ENCODE peak calls at places on chromosomes 2 and 18, in five cellular contexts. X is endothelial cell, U is H9, L is psoas muscle, H is progenitor cell of endocrine pancreas. B is an unnamed sample.

GRCh38 chr2:119204525-119204924 is 19.1 kb upstream of the STEAP3 start:
- DNase-seq in L (no peak), H (no peak), U (no peak), X (no peak), B (no peak)

GRCh38 chr2:158346041-158346440 is 110.5 kb downstream of the CCDC148 start:
- DNase-seq in L (no peak), H (no peak), X (no peak), U (no peak), B (no peak)

GRCh38 chr18:46324556-46324955 is 220.4 kb downstream of the HAUS1 start:
- DNase-seq in L (no peak), U (no peak), X (no peak), H (no peak), B (no peak)

GRCh38 chr2:54500404-54501147 is 44.4 kb downstream of the SPTBN1 start:
- DNase-seq in H (no peak), X (no peak), U (no peak), L (peak; percentile 36), B (no peak)

GRCh38 chr2:46345775-46346174 is 48.6 kb downstream of the EPAS1 start:
- DNase-seq in L (no peak), X (no peak), H (no peak), U (no peak), B (no peak)

GRCh38 chr2:171281116-171281515 is 120.4 kb upstream of the TLK1 start:
- DNase-seq in U (no peak), H (no peak), X (no peak), L (no peak), B (no peak)

GRCh38 chr2:9573013-9573708 is 17.5 kb upstream of the ADAM17 start:
- DNase-seq in L (no peak), X (no peak), H (no peak), U (no peak), B (no peak)

GRCh38 chr2:26880910-26881435 is 33.0 kb downstream of the DPYSL5 start:
- DNase-seq in U (no peak), X (no peak), L (no peak), H (no peak), B (no peak)

GRCh38 chr2:39546937-39547336 is 109.9 kb upstream of the MAP4K3 start:
- DNase-seq in X (no peak), U (no peak), L (no peak), H (no peak), B (no peak)

GRCh38 chr2:98552499-98553179 is 55.7 kb downstream of the COA5 start:
- DNase-seq in H (no peak), U (no peak), L (no peak), X (no peak), B (no peak)

GRCh38 chr2:151638188-151638933 is 95.9 kb downstream of the NEB start:
- DNase-seq in H (no peak), U (no peak), X (no peak), L (no peak), B (no peak)

GRCh38 chr2:210663574-210663973 is 107.2 kb downstream of the CPS1 start:
- DNase-seq in H (no peak), U (no peak), L (no peak), X (peak; percentile 22), B (no peak)

GRCh38 chr2:64675860-64676259 is 22.1 kb upstream of the SERTAD2 start:
- DNase-seq in X (no peak), H (no peak), U (no peak), L (no peak), B (no peak)

GRCh38 chr2:214830794-214831346 is 21.4 kb upstream of the BARD1 start:
- DNase-seq in U (peak; percentile 38), X (no peak), H (no peak), L (no peak), B (no peak)

GRCh38 chr2:204542967-204543608 is 2.2 kb upstream of the PARD3B start:
- DNase-seq in U (no peak), H (no peak), L (no peak), X (no peak), B (no peak)

GRCh38 chr18:3816601-3817363 is 366.8 kb downstream of the TGIF1 start:
- DNase-seq in U (no peak), L (no peak), H (no peak), X (no peak), B (no peak)

GRCh38 chr2:88626171-88627054 is 851 bp downstream of the EIF2AK3 start:
- DNase-seq in U (peak; percentile 45), X (peak; percentile 44), L (peak; percentile 48), H (peak; percentile 44), B (peak; percentile 12)

GRCh38 chr2:239688840-239689239 is 288.0 kb upstream of the HDAC4 start:
- DNase-seq in H (no peak), L (no peak), U (no peak), X (no peak), B (no peak)

GRCh38 chr2:95062247-95062646 is 36.7 kb downstream of the MAL start:
- DNase-seq in L (no peak), U (no peak), H (no peak), X (no peak), B (no peak)

GRCh38 chr2:47767880-47768609 is 14.9 kb upstream of the MSH6 start:
- DNase-seq in L (peak; percentile 57), X (peak; percentile 90), H (peak; percentile 78), U (peak; percentile 90), B (peak; percentile 86)

GRCh38 chr2:219661955-219662395 is 34.5 kb downstream of the SLC4A3 start:
- DNase-seq in L (no peak), U (peak; percentile 26), X (no peak), H (no peak), B (no peak)

GRCh38 chr2:69594341-69594740 is 49.2 kb downstream of the AAK1 start:
- DNase-seq in X (no peak), H (no peak), L (no peak), U (no peak), B (no peak)

GRCh38 chr18:77131652-77132368 is 773 bp downstream of the MBP start:
- DNase-seq in H (peak; percentile 60), X (peak; percentile 39), L (peak; percentile 67), U (no peak), B (peak; percentile 11)

GRCh38 chr2:162824319-162824718 is 14.2 kb downstream of the KCNH7 start:
- DNase-seq in H (no peak), X (no peak), L (no peak), U (no peak), B (no peak)

GRCh38 chr2:159362094-159362493 is 75.6 kb upstream of the WDSUB1 start:
- DNase-seq in L (no peak), X (no peak), H (no peak), U (no peak), B (no peak)

GRCh38 chr2:151071382-151071781 is 190.3 kb downstream of the RBM43 start:
- DNase-seq in X (peak; percentile 14), U (peak; percentile 53), L (no peak), H (no peak), B (no peak)

GRCh38 chr2:65431417-65432226 is 777 bp downstream of the SPRED2 start:
- DNase-seq in L (peak; percentile 48), H (peak; percentile 28), X (peak; percentile 36), U (peak; percentile 50), B (peak; percentile 45)

GRCh38 chr2:200787351-200788128 is 24.2 kb upstream of the BZW1 start:
- DNase-seq in U (no peak), H (no peak), L (no peak), X (no peak), B (no peak)

GRCh38 chr18:55430026-55430425 is 158.0 kb downstream of the TCF4 start:
- DNase-seq in H (no peak), X (no peak), L (no peak), U (no peak), B (no peak)

GRCh38 chr2:23844905-23845304 is 82.0 kb downstream of the ATAD2B start:
- DNase-seq in U (no peak), H (no peak), X (no peak), L (no peak), B (no peak)

GRCh38 chr2:75042823-75043222 is 84.4 kb downstream of the POLE4 start:
- DNase-seq in L (no peak), U (no peak), H (no peak), X (no peak), B (no peak)

GRCh38 chr2:47048801-47049480 is 106.2 kb downstream of the STPG4 start:
- DNase-seq in X (no peak), H (no peak), L (no peak), U (no peak), B (no peak)

GRCh38 chr18:60413944-60414547 is 41.5 kb upstream of the MC4R start:
- DNase-seq in L (no peak), X (peak; percentile 32), U (peak; percentile 61), H (no peak), B (no peak)

GRCh38 chr18:60411715-60412114 is 39.1 kb upstream of the MC4R start:
- DNase-seq in H (no peak), U (peak; percentile 33), X (peak; percentile 9), L (no peak), B (no peak)
- TF ChIP-seq CTCF in H (peak; percentile 25), U (peak; percentile 55), X (no peak), L (no peak), B (no peak)

GRCh38 chr18:11980148-11980554 is 1.2 kb upstream of the IMPA2 start:
- DNase-seq in L (no peak), U (no peak), H (no peak), X (no peak), B (no peak)

GRCh38 chr18:11981633-11982366 is 493 bp downstream of the IMPA2 start:
- DNase-seq in X (peak; percentile 46), U (peak; percentile 65), H (peak; percentile 55), L (peak; percentile 68), B (peak; percentile 43)

GRCh38 chr18:11982981-11983380 is 1.7 kb downstream of the IMPA2 start:
- DNase-seq in X (no peak), L (no peak), H (no peak), U (no peak), B (no peak)

GRCh38 chr18:11981383-11981632 is at the start of gene IMPA2:
- DNase-seq in X (no peak), L (no peak), H (no peak), U (no peak), B (no peak)

GRCh38 chr18:11980555-11981382 is 538 bp upstream of the IMPA2 start:
- DNase-seq in L (peak; percentile 99), H (peak; percentile 100), X (peak; percentile 95), U (peak; percentile 100), B (peak; percentile 98)
- TF ChIP-seq CTCF in L (no peak), H (no peak), X (no peak), U (no peak), B (no peak)

GRCh38 chr2:187934236-187934635 is 357.4 kb upstream of the GULP1 start:
- DNase-seq in U (no peak), H (no peak), L (no peak), X (no peak), B (no peak)
- TF ChIP-seq CTCF in U (no peak), H (no peak), L (no peak), X (no peak), B (no peak)

GRCh38 chr2:187442378-187442777 is 5.7 kb downstream of the CALCRL start:
- DNase-seq in H (no peak), L (no peak), X (no peak), U (no peak), B (no peak)
- TF ChIP-seq CTCF in H (no peak), L (no peak), X (no peak), U (no peak), B (peak; percentile 51)

GRCh38 chr2:6917071-6917760 is at the start of gene RNF144A:
- DNase-seq in H (peak; percentile 75), L (peak; percentile 71), X (peak; percentile 85), U (peak; percentile 72), B (peak; percentile 73)
- TF ChIP-seq CTCF in H (peak; percentile 56), L (peak; percentile 65), X (peak; percentile 46), U (peak; percentile 56), B (peak; percentile 65)

GRCh38 chr2:67237288-67237687 is 159.8 kb upstream of the ETAA1 start:
- DNase-seq in H (no peak), U (no peak), L (no peak), X (no peak), B (no peak)

GRCh38 chr2:67234443-67234842 is 162.7 kb upstream of the ETAA1 start:
- DNase-seq in L (no peak), H (no peak), U (peak; percentile 36), X (no peak), B (no peak)
- TF ChIP-seq CTCF in L (no peak), H (peak; percentile 51), U (peak; percentile 69), X (no peak), B (peak; percentile 52)

B was measured in neural crest cell.